ENCODE peak calls at places on chromosome 13, in four cellular contexts. L, Y, N and B are unnamed samples.

GRCh38 chr13:113398963-113399754 is 35.2 kb upstream of the GRTP1 start:
- DNase-seq in L (no peak), N (no peak), Y (peak), B (no peak)

GRCh38 chr13:112959206-112959605 is 9.8 kb upstream of the MCF2L start:
- DNase-seq in Y (no peak), L (no peak), N (no peak), B (no peak)

GRCh38 chr13:39602614-39603366 is at the start of gene LHFPL6:
- DNase-seq in Y (peak), L (peak), N (peak), B (peak)

GRCh38 chr13:49516467-49516866 is 20.7 kb downstream of the PHF11 start:
- DNase-seq in Y (no peak), N (no peak), L (no peak), B (no peak)

GRCh38 chr13:78602561-78603239 is 652 bp downstream of the POU4F1 start:
- DNase-seq in Y (no peak), L (peak), N (peak), B (no peak)

GRCh38 chr13:38308736-38309135 is 40.9 kb upstream of the UFM1 start:
- DNase-seq in L (peak), N (no peak), Y (peak), B (peak)

GRCh38 chr13:100980171-100980570 is 305.6 kb upstream of the TMTC4 start:
- DNase-seq in L (no peak), N (no peak), Y (peak), B (no peak)

GRCh38 chr13:20149762-20150161 is 11.1 kb downstream of the GJA3 start:
- DNase-seq in Y (no peak), N (no peak), L (no peak), B (no peak)

GRCh38 chr13:46211116-46211515 is 612 bp upstream of the LRRC63 start:
- DNase-seq in Y (no peak), N (no peak), L (no peak), B (no peak)

GRCh38 chr13:99370476-99371272 is 63.5 kb upstream of the GPR183 start:
- DNase-seq in L (no peak), N (no peak), Y (no peak), B (no peak)

GRCh38 chr13:97600438-97601080 is 166.6 kb downstream of the RAP2A start:
- DNase-seq in N (no peak), L (peak), Y (peak), B (peak)

GRCh38 chr13:89097994-89098393 is 1426.8 kb downstream of the SLITRK5 start:
- DNase-seq in Y (no peak), N (no peak), L (no peak), B (no peak)

GRCh38 chr13:106942558-106942957 is 374.6 kb upstream of the ARGLU1 start:
- DNase-seq in L (no peak), Y (no peak), N (no peak), B (no peak)

GRCh38 chr13:79668353-79668752 is 187.4 kb downstream of the NDFIP2 start:
- DNase-seq in N (no peak), L (no peak), Y (no peak), B (no peak)

GRCh38 chr13:113493315-113493951 is 2.9 kb upstream of the DCUN1D2 start:
- DNase-seq in Y (peak), N (no peak), L (peak), B (peak)

GRCh38 chr13:50012396-50013169 is 2.7 kb upstream of the KCNRG start:
- DNase-seq in Y (no peak), L (peak), N (no peak), B (peak)

GRCh38 chr13:104301216-104301975 is 1235.2 kb upstream of the SLC10A2 start:
- DNase-seq in L (peak), N (no peak), Y (no peak), B (peak)

GRCh38 chr13:20882206-20882605 is 20.3 kb downstream of the XPO4 start:
- DNase-seq in Y (no peak), N (no peak), L (no peak), B (peak)

GRCh38 chr13:109704771-109705628 is 81.4 kb downstream of the IRS2 start:
- DNase-seq in L (peak), N (no peak), Y (peak), B (no peak)

GRCh38 chr13:106680796-106681482 is 113.0 kb upstream of the ARGLU1 start:
- DNase-seq in L (no peak), Y (no peak), N (no peak), B (no peak)

GRCh38 chr13:22696433-22696832 is 484.3 kb upstream of the SGCG start:
- DNase-seq in Y (no peak), N (no peak), L (no peak), B (no peak)

GRCh38 chr13:99733346-99733745 is 232.1 kb downstream of the TM9SF2 start:
- DNase-seq in N (no peak), Y (no peak), L (no peak), B (no peak)

GRCh38 chr13:51249767-51250741 is 27.9 kb downstream of the FAM124A start:
- DNase-seq in L (no peak), N (peak), Y (peak), B (no peak)

GRCh38 chr13:113561417-113562084 is 23.0 kb upstream of the TFDP1 start:
- DNase-seq in N (no peak), L (no peak), Y (no peak), B (no peak)

GRCh38 chr13:113832204-113832603 is 31.7 kb downstream of the GAS6 start:
- DNase-seq in L (no peak), N (no peak), Y (no peak), B (no peak)

GRCh38 chr13:52949744-52950143 is 78.9 kb upstream of the OLFM4 start:
- DNase-seq in L (no peak), Y (no peak), N (no peak), B (no peak)

GRCh38 chr13:21625366-21625765 is 21.4 kb upstream of the MICU2 start:
- DNase-seq in N (peak), L (peak), Y (peak), B (peak)

GRCh38 chr13:28415994-28416411 is 78.9 kb downstream of the FLT1 start:
- DNase-seq in L (no peak), N (no peak), Y (no peak), B (no peak)

GRCh38 chr13:34153428-34154180 is 335.7 kb downstream of the RFC3 start:
- DNase-seq in N (no peak), L (no peak), Y (no peak), B (no peak)

GRCh38 chr13:85590231-85590931 is 208.8 kb downstream of the SLITRK6 start:
- DNase-seq in Y (no peak), N (no peak), L (peak), B (no peak)

GRCh38 chr13:27170521-27171243 is 929 bp downstream of the USP12 start:
- DNase-seq in L (no peak), N (peak), Y (peak), B (no peak)

GRCh38 chr13:27171244-27171829 is at the start of gene USP12:
- DNase-seq in Y (no peak), L (peak), N (peak), B (peak)

GRCh38 chr13:27170221-27170520 is 1.4 kb downstream of the USP12 start:
- DNase-seq in Y (no peak), L (peak), N (peak), B (peak)

GRCh38 chr13:27168870-27169525 is 2.6 kb downstream of the USP12 start:
- DNase-seq in Y (peak), L (no peak), N (no peak), B (peak)

DNA sequence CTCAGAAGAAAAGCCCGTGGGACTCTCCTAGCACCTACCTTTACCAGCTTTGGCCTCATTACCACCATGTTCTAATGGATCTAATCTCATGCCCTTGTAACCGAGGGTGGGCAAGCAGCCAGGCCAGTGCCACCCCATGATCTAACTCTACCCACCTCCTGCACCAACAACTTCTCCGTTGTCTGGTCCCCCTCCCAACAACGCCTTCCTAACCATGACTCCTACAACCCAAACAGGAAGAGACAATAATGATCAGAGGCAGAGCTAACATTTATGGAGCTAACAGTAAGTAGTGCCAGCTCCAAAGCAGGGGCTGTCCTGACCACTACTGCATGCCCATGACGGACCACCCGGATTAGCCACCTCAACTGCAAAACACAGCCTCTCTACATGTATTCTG is 3.5 kb downstream of the USP12 start:
- DNase-seq in L (no peak), Y (no peak), N (no peak), B (no peak)
- H3K4me2 ChIP-seq in L (no peak), Y (no peak), N (peak), B (peak)

DNA sequence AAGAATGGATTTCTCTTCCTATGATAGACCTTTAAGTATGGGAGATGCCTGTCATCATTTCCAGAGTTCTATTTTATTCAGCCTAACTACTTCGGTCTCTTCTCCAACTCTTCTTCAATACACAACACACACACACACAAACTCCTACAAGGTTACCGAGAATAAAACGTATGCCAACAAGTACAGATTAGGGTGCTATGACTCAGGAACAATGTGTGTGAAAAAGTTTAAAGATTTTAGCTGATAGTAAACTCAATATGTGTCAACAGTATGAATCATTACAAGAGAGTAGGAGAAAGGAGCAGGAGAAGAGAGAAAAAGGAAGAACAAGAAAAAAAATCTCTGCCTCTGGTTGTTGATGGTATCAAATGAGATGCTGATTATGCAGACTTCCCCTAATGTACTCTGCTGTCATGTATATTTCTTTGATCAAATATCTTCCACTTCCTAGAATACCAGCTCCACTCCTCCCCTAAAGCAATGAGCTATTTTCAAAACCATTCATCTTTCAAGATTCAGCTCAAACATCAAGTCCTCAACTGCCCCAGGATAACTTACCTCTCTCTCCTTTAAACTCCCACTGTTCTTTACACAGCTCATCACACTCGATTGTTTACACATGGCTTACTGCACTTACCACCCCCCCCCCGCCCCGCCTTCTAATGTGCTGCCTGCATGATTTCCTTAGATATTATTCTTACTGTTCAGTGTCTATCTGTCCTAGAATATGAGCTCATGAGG is 95.6 kb downstream of the FAM216B start:
- DNase-seq in Y (peak), L (peak), N (no peak), B (peak)
- H3K4me2 ChIP-seq in Y (peak), L (no peak), N (no peak), B (no peak)

GRCh38 chr13:102675115-102675514 is 19.7 kb downstream of the METTL21C start:
- DNase-seq in L (no peak), N (no peak), Y (no peak), B (no peak)

GRCh38 chr13:102679449-102680132 is 15.3 kb downstream of the METTL21C start:
- DNase-seq in L (no peak), N (no peak), Y (no peak), B (no peak)

GRCh38 chr13:102678339-102679122 is 16.3 kb downstream of the METTL21C start:
- DNase-seq in L (no peak), N (no peak), Y (no peak), B (no peak)

GRCh38 chr13:102680133-102680717 is 14.6 kb downstream of the METTL21C start:
- DNase-seq in N (no peak), Y (no peak), L (no peak), B (no peak)

GRCh38 chr13:102677122-102677521 is 17.7 kb downstream of the METTL21C start:
- DNase-seq in Y (no peak), L (no peak), N (no peak), B (no peak)
- H3K4me2 ChIP-seq in Y (no peak), L (no peak), N (no peak), B (no peak)

DNA sequence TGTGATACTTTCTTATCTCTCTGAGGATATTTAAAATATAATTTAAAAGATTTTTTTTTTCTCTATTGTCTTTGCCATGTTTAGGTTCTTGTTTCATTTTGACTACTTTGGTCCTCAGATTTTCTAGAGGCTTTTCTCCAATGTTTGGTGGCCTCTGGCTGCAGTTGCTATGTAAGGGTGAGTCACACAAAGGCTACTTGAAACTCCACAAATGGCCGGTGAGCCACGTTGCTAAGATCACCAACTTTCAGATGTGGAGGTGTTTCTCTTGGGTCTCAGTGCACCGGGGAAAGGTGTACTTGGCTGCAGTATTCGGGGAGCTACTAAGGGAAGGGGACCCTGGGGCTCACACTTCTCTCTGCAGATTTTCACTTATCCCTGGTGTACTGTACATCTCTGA is 248.1 kb downstream of the HS6ST3 start:
- DNase-seq in Y (peak), N (no peak), L (no peak), B (no peak)
- H3K4me2 ChIP-seq in Y (no peak), N (no peak), L (no peak), B (no peak)

GRCh38 chr13:27161423-27161822 is 10.2 kb downstream of the USP12 start:
- DNase-seq in L (no peak), Y (no peak), N (no peak), B (no peak)

GRCh38 chr13:27161980-27162379 is 9.6 kb downstream of the USP12 start:
- DNase-seq in N (no peak), L (peak), Y (peak), B (peak)

GRCh38 chr13:27158335-27158734 is 13.3 kb downstream of the USP12 start:
- DNase-seq in Y (no peak), N (no peak), L (no peak), B (no peak)

GRCh38 chr13:27160657-27161174 is 10.9 kb downstream of the USP12 start:
- DNase-seq in N (no peak), Y (no peak), L (no peak), B (no peak)

DNA sequence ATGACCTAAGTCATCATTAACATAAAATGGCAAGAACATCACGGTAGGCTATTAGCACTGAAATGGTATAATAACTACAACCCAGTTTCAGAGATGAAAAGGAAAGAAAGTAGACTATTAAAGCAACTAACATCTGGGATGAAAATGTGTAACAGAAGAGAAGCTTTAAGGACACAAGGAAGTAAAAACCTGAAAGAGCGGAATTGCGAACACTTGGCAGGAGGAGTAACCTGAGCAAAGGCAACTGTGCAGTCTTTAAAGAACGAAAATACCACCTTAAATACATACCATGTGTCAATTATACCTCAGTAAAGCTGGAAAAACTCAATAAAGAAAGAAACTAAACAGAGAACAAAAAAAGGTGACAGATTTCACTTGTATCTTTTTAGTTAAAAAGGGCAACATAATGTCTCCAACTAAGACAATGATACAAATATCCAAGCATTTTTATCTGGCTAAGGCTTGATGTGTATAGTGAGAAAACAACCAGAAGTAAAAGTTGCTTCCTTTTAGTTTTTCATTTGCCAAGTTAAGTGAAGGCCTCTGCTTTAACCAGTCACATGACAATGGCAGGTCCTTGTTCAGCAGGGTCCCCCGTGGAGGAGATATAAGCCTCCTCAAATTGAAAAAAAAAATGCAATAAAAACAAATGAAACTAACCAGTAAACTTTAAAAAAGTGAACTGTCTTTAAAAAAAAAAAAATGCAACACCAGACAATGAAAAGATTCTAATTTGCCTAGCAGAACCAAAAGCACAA is 11.6 kb downstream of the USP12 start:
- DNase-seq in L (no peak), N (no peak), Y (no peak), B (no peak)
- H3K4me2 ChIP-seq in L (no peak), N (peak), Y (no peak), B (no peak)

GRCh38 chr13:31044658-31045620 is 112.5 kb downstream of the TEX26 start:
- DNase-seq in Y (no peak), L (no peak), N (no peak), B (no peak)
- H3K4me2 ChIP-seq in Y (peak), L (peak), N (no peak), B (peak)

GRCh38 chr13:35549481-35549880 is 73.0 kb upstream of the MAB21L1 start:
- DNase-seq in Y (peak), N (no peak), L (peak), B (peak)
- H3K4me2 ChIP-seq in Y (peak), N (no peak), L (no peak), B (no peak)